ENCODE peak calls at places on chromosomes 4 and X, in ten cellular contexts. V is NCI-H1105; U is activated CD4-positive, alpha-beta T cell treated with anti-CD3 and anti-CD28 coated beads, Interleukin-2, amount 50 U/mL, for 4 hours; M is stimulated activated CD4-positive, alpha-beta T cell treated with anti-CD3 and anti-CD28 coated beads, Interleukin-15, amount 100 ng/mL, for 24 hours; Z is posterior cingulate gyrus; H is aorta; A is testis; L is endothelial cell; S is NCI-H345; B is T-helper 1 cell. R is an unnamed sample.

GRCh38 chr4:79823148-79823763 is 249.8 kb downstream of the ANTXR2 start:
- DNase-seq in L (no peak), Z (no peak), S (no peak), M (no peak), V (no peak), H (peak; percentile 58), B (no peak), A (no peak), U (no peak), R (no peak)

GRCh38 chrX:288561-288991 is 7.4 kb downstream of the PLCXD1 start:
- DNase-seq in U (no peak), A (no peak), Z (no peak), M (no peak), S (no peak), H (peak; percentile 74), L (no peak), V (no peak), B (no peak), R (no peak)

GRCh38 chrX:55030490-55031285 is at the start of gene ALAS2:
- DNase-seq in M (no peak), V (no peak), U (no peak), Z (no peak), L (no peak), A (no peak), S (no peak), H (no peak), B (no peak), R (no peak)

GRCh38 chr4:76571274-76571673 is 136.2 kb downstream of the SHROOM3 start:
- DNase-seq in U (no peak), H (no peak), A (no peak), L (no peak), Z (no peak), M (no peak), V (no peak), B (no peak), S (peak; percentile 42), R (no peak)

GRCh38 chr4:1008840-1009646 is 2.4 kb upstream of the FGFRL1 start:
- DNase-seq in B (no peak), Z (no peak), L (no peak), M (peak; percentile 40), S (no peak), A (no peak), V (no peak), U (peak; percentile 32), H (no peak), R (no peak)

GRCh38 chr4:137124278-137124932 is 407.9 kb downstream of the PCDH18 start:
- DNase-seq in Z (no peak), B (no peak), S (peak; percentile 44), U (no peak), L (no peak), A (no peak), V (peak; percentile 30), M (no peak), H (no peak), R (peak; percentile 77)

GRCh38 chr4:74656596-74656995 is 137.7 kb downstream of the BTC start:
- DNase-seq in U (no peak), Z (no peak), M (no peak), L (no peak), A (no peak), B (no peak), H (no peak), V (no peak), S (no peak), R (no peak)

GRCh38 chrX:46408553-46409407 is 136.4 kb downstream of the ZNF674 start:
- DNase-seq in Z (peak; percentile 69), L (peak; percentile 65), V (peak; percentile 32), M (peak; percentile 78), H (peak; percentile 91), B (peak; percentile 26), A (peak; percentile 77), S (peak; percentile 46), U (peak; percentile 65), R (peak; percentile 69)

GRCh38 chr4:55931833-55932232 is 16.9 kb upstream of the CEP135 start:
- DNase-seq in B (no peak), S (no peak), L (no peak), U (no peak), A (no peak), Z (no peak), V (no peak), M (no peak), H (no peak), R (no peak)

GRCh38 chr4:17667653-17668201 is 53.3 kb downstream of the MED28 start:
- DNase-seq in A (no peak), S (peak; percentile 51), H (no peak), U (no peak), M (no peak), Z (no peak), L (no peak), V (no peak), B (no peak), R (no peak)

GRCh38 chrX:83521905-83522304 is 13.8 kb downstream of the POU3F4 start:
- DNase-seq in U (no peak), B (no peak), V (no peak), M (no peak), H (no peak), Z (no peak), L (no peak), A (no peak), S (no peak), R (no peak)

GRCh38 chr4:76950846-76951321 is 1.3 kb downstream of the SEPTIN11 start:
- DNase-seq in H (no peak), M (peak; percentile 19), U (no peak), B (no peak), Z (no peak), S (no peak), A (peak; percentile 30), L (peak; percentile 12), V (peak; percentile 15), R (peak; percentile 24)

GRCh38 chr4:126986828-126987227 is 645.9 kb upstream of the INTU start:
- DNase-seq in V (no peak), S (no peak), Z (no peak), M (no peak), U (no peak), B (no peak), A (no peak), H (no peak), L (no peak), R (no peak)

GRCh38 chr4:64713256-64713840 is 304.1 kb upstream of the TECRL start:
- DNase-seq in V (no peak), L (no peak), B (no peak), H (no peak), S (peak; percentile 0), A (no peak), U (no peak), M (no peak), Z (no peak), R (no peak)

GRCh38 chr4:26088433-26088928 is 174.5 kb downstream of the SMIM20 start:
- DNase-seq in M (peak; percentile 53), U (no peak), H (no peak), A (no peak), S (no peak), Z (no peak), V (no peak), B (no peak), L (no peak), R (no peak)

GRCh38 chr4:176778491-176778890 is 14.2 kb downstream of the VEGFC start:
- DNase-seq in V (no peak), H (no peak), L (no peak), B (no peak), U (no peak), S (no peak), A (no peak), Z (no peak), M (no peak), R (no peak)

GRCh38 chrX:19725545-19726102 is 161.8 kb downstream of the SH3KBP1 start:
- DNase-seq in M (no peak), V (no peak), U (no peak), S (no peak), Z (no peak), L (no peak), A (no peak), H (no peak), B (no peak), R (no peak)

R was measured in Ammon's horn.